ENCODE peak calls at places on chromosomes 6 and 20, in ten cellular contexts. E, O, C, T, X, K, G, R, Z and P are unnamed samples.

GRCh38 chr20:31746068-31746878 is 7.2 kb downstream of the TPX2 start:
- DNase-seq in E (no peak), O (no peak), C (no peak), T (no peak), X (no peak), K (no peak), G (no peak), R (no peak), Z (no peak), P (no peak)

GRCh38 chr6:150004101-150004782 is 21.1 kb downstream of the RAET1L start:
- DNase-seq in E (no peak), O (no peak), C (no peak), T (peak), X (no peak), K (no peak), G (no peak), R (no peak), Z (no peak), P (no peak)

GRCh38 chr6:56387621-56388413 is 140.4 kb upstream of the COL21A1 start:
- DNase-seq in E (no peak), O (no peak), C (no peak), T (no peak), X (peak), K (no peak), G (no peak), R (no peak), Z (no peak), P (no peak)

GRCh38 chr6:144582939-144583613 is 297.9 kb downstream of the UTRN start:
- DNase-seq in E (peak), O (no peak), C (no peak), T (peak), X (peak), K (peak), G (no peak), R (no peak), Z (no peak), P (peak)

GRCh38 chr20:11754451-11754850 is 163.2 kb upstream of the BTBD3 start:
- DNase-seq in E (no peak), O (no peak), C (no peak), T (no peak), X (no peak), K (no peak), G (no peak), R (no peak), Z (no peak), P (no peak)

GRCh38 chr6:45738057-45738455 is 277.6 kb downstream of the CLIC5 start:
- DNase-seq in E (no peak), O (no peak), C (no peak), T (no peak), X (no peak), K (no peak), G (no peak), R (no peak), Z (no peak), P (no peak)

GRCh38 chr6:126937426-126937825 is 181.0 kb upstream of the RSPO3 start:
- DNase-seq in E (no peak), O (no peak), C (no peak), T (no peak), X (no peak), K (no peak), G (no peak), R (no peak), Z (no peak), P (no peak)

GRCh38 chr20:59163641-59164530 is at the start of gene ZNF831:
- DNase-seq in E (no peak), O (no peak), C (no peak), T (peak), X (no peak), K (no peak), G (no peak), R (no peak), Z (no peak), P (no peak)

GRCh38 chr6:11833626-11834592 is 55.3 kb upstream of the ADTRP start:
- DNase-seq in E (no peak), O (no peak), C (no peak), T (no peak), X (peak), K (no peak), G (no peak), R (no peak), Z (no peak), P (no peak)

GRCh38 chr6:44373787-44374186 is 13.7 kb upstream of the CDC5L start:
- DNase-seq in E (no peak), O (no peak), C (no peak), T (no peak), X (no peak), K (no peak), G (no peak), R (peak), Z (no peak), P (no peak)

GRCh38 chr20:57947421-57948176 is 237.8 kb upstream of the PMEPA1 start:
- DNase-seq in E (no peak), O (peak), C (no peak), T (no peak), X (no peak), K (no peak), G (no peak), R (no peak), Z (peak), P (no peak)

GRCh38 chr6:166726193-166726592 is 99.1 kb upstream of the RPS6KA2 start:
- DNase-seq in E (no peak), O (no peak), C (no peak), T (no peak), X (no peak), K (no peak), G (no peak), R (no peak), Z (no peak), P (no peak)

GRCh38 chr20:33908351-33908750 is 85.4 kb upstream of the RALY start:
- DNase-seq in E (no peak), O (no peak), C (no peak), T (no peak), X (no peak), K (no peak), G (no peak), R (no peak), Z (peak), P (no peak)

GRCh38 chr6:106369739-106370138 is 9.2 kb downstream of the CRYBG1 start:
- DNase-seq in E (no peak), O (no peak), C (no peak), T (no peak), X (no peak), K (no peak), G (no peak), R (peak), Z (no peak), P (no peak)

GRCh38 chr6:105675715-105676397 is 273.0 kb upstream of the PREP start:
- DNase-seq in E (peak), O (peak), C (no peak), T (no peak), X (peak), K (no peak), G (peak), R (peak), Z (peak), P (no peak)

GRCh38 chr20:62837790-62838458 is 21.1 kb downstream of the COL9A3 start:
- DNase-seq in E (no peak), O (no peak), C (no peak), T (no peak), X (peak), K (no peak), G (no peak), R (no peak), Z (no peak), P (peak)